ENCODE peak calls at places on chromosomes 3 and 15, in nine cellular contexts. One of them, this sample, is unnamed.

GRCh38 chr3:148718982-148719862 is 21.5 kb downstream of the AGTR1 start:
- DNase-seq in NCI-H510A treated with DMSO at 0.1 percent for 48 hours: peak
- DNase-seq in naive thymus-derived CD8-positive, alpha-beta T cell: no peak
- DNase-seq in C1 segment of cervical spinal cord: no peak
- DNase-seq in H54: no peak
- DNase-seq in epithelial cell of esophagus: peak
- DNase-seq in ELF-1: peak
- DNase-seq in non-pigmented ciliary epithelial cell: no peak
- DNase-seq in sciatic nerve: no peak
- DNase-seq in this sample: no peak

GRCh38 chr15:75598361-75598760 is 19.2 kb upstream of the PTPN9 start:
- DNase-seq in H54: no peak
- DNase-seq in non-pigmented ciliary epithelial cell: no peak
- DNase-seq in epithelial cell of esophagus: no peak
- DNase-seq in naive thymus-derived CD8-positive, alpha-beta T cell: no peak
- DNase-seq in ELF-1: no peak
- DNase-seq in C1 segment of cervical spinal cord: no peak
- DNase-seq in sciatic nerve: no peak
- DNase-seq in NCI-H510A treated with DMSO at 0.1 percent for 48 hours: no peak
- DNase-seq in this sample: no peak

GRCh38 chr3:52503788-52504424 is 8.8 kb downstream of the STAB1 start:
- DNase-seq in non-pigmented ciliary epithelial cell: no peak
- DNase-seq in H54: no peak
- DNase-seq in naive thymus-derived CD8-positive, alpha-beta T cell: no peak
- DNase-seq in NCI-H510A treated with DMSO at 0.1 percent for 48 hours: peak
- DNase-seq in epithelial cell of esophagus: no peak
- DNase-seq in ELF-1: no peak
- DNase-seq in C1 segment of cervical spinal cord: no peak
- DNase-seq in sciatic nerve: no peak
- DNase-seq in this sample: no peak

GRCh38 chr15:38458646-38459045 is 4.7 kb downstream of the FAM98B start:
- DNase-seq in H54: no peak
- DNase-seq in C1 segment of cervical spinal cord: no peak
- DNase-seq in sciatic nerve: no peak
- DNase-seq in ELF-1: no peak
- DNase-seq in NCI-H510A treated with DMSO at 0.1 percent for 48 hours: no peak
- DNase-seq in non-pigmented ciliary epithelial cell: no peak
- DNase-seq in epithelial cell of esophagus: no peak
- DNase-seq in naive thymus-derived CD8-positive, alpha-beta T cell: no peak
- DNase-seq in this sample: no peak

GRCh38 chr3:3798641-3799113 is 554 bp upstream of the LRRN1 start:
- DNase-seq in NCI-H510A treated with DMSO at 0.1 percent for 48 hours: peak
- DNase-seq in sciatic nerve: no peak
- DNase-seq in epithelial cell of esophagus: no peak
- DNase-seq in C1 segment of cervical spinal cord: peak
- DNase-seq in naive thymus-derived CD8-positive, alpha-beta T cell: peak
- DNase-seq in non-pigmented ciliary epithelial cell: no peak
- DNase-seq in ELF-1: peak
- DNase-seq in H54: no peak
- DNase-seq in this sample: no peak

GRCh38 chr3:171407746-171408145 is 52.5 kb downstream of the TNIK start:
- DNase-seq in non-pigmented ciliary epithelial cell: no peak
- DNase-seq in ELF-1: no peak
- DNase-seq in epithelial cell of esophagus: peak
- DNase-seq in NCI-H510A treated with DMSO at 0.1 percent for 48 hours: no peak
- DNase-seq in C1 segment of cervical spinal cord: no peak
- DNase-seq in H54: peak
- DNase-seq in naive thymus-derived CD8-positive, alpha-beta T cell: no peak
- DNase-seq in sciatic nerve: no peak
- DNase-seq in this sample: no peak

GRCh38 chr3:64728428-64728827 is 40.6 kb upstream of the ADAMTS9 start:
- DNase-seq in H54: no peak
- DNase-seq in epithelial cell of esophagus: no peak
- DNase-seq in sciatic nerve: no peak
- DNase-seq in NCI-H510A treated with DMSO at 0.1 percent for 48 hours: no peak
- DNase-seq in naive thymus-derived CD8-positive, alpha-beta T cell: no peak
- DNase-seq in ELF-1: no peak
- DNase-seq in C1 segment of cervical spinal cord: no peak
- DNase-seq in non-pigmented ciliary epithelial cell: no peak
- DNase-seq in this sample: no peak

GRCh38 chr15:63060699-63061098 is 18.2 kb downstream of the TPM1 start:
- DNase-seq in NCI-H510A treated with DMSO at 0.1 percent for 48 hours: no peak
- DNase-seq in ELF-1: peak
- DNase-seq in non-pigmented ciliary epithelial cell: no peak
- DNase-seq in naive thymus-derived CD8-positive, alpha-beta T cell: no peak
- DNase-seq in H54: no peak
- DNase-seq in sciatic nerve: no peak
- DNase-seq in epithelial cell of esophagus: no peak
- DNase-seq in C1 segment of cervical spinal cord: no peak
- DNase-seq in this sample: no peak

GRCh38 chr3:119538772-119539171 is 20.6 kb downstream of the CD80 start:
- DNase-seq in NCI-H510A treated with DMSO at 0.1 percent for 48 hours: no peak
- DNase-seq in sciatic nerve: no peak
- DNase-seq in C1 segment of cervical spinal cord: no peak
- DNase-seq in non-pigmented ciliary epithelial cell: no peak
- DNase-seq in ELF-1: no peak
- DNase-seq in H54: no peak
- DNase-seq in epithelial cell of esophagus: no peak
- DNase-seq in naive thymus-derived CD8-positive, alpha-beta T cell: no peak
- DNase-seq in this sample: no peak

GRCh38 chr3:130773371-130773770 is 26.7 kb upstream of the PIK3R4 start:
- DNase-seq in H54: no peak
- DNase-seq in ELF-1: no peak
- DNase-seq in non-pigmented ciliary epithelial cell: no peak
- DNase-seq in epithelial cell of esophagus: no peak
- DNase-seq in naive thymus-derived CD8-positive, alpha-beta T cell: no peak
- DNase-seq in sciatic nerve: no peak
- DNase-seq in NCI-H510A treated with DMSO at 0.1 percent for 48 hours: no peak
- DNase-seq in C1 segment of cervical spinal cord: no peak
- DNase-seq in this sample: no peak

GRCh38 chr3:42097166-42097946 is 6.2 kb downstream of the TRAK1 start:
- DNase-seq in sciatic nerve: no peak
- DNase-seq in naive thymus-derived CD8-positive, alpha-beta T cell: no peak
- DNase-seq in non-pigmented ciliary epithelial cell: peak
- DNase-seq in ELF-1: no peak
- DNase-seq in H54: no peak
- DNase-seq in epithelial cell of esophagus: peak
- DNase-seq in NCI-H510A treated with DMSO at 0.1 percent for 48 hours: no peak
- DNase-seq in C1 segment of cervical spinal cord: no peak
- DNase-seq in this sample: no peak

GRCh38 chr3:98778852-98779379 is 15.8 kb downstream of the ST3GAL6 start:
- DNase-seq in non-pigmented ciliary epithelial cell: peak
- DNase-seq in naive thymus-derived CD8-positive, alpha-beta T cell: no peak
- DNase-seq in sciatic nerve: no peak
- DNase-seq in epithelial cell of esophagus: peak
- DNase-seq in NCI-H510A treated with DMSO at 0.1 percent for 48 hours: no peak
- DNase-seq in C1 segment of cervical spinal cord: no peak
- DNase-seq in H54: peak
- DNase-seq in ELF-1: no peak
- DNase-seq in this sample: no peak

GRCh38 chr3:133289322-133289721 is 110.5 kb upstream of the BFSP2 start:
- DNase-seq in C1 segment of cervical spinal cord: no peak
- DNase-seq in ELF-1: no peak
- DNase-seq in epithelial cell of esophagus: no peak
- DNase-seq in sciatic nerve: no peak
- DNase-seq in H54: no peak
- DNase-seq in NCI-H510A treated with DMSO at 0.1 percent for 48 hours: no peak
- DNase-seq in naive thymus-derived CD8-positive, alpha-beta T cell: no peak
- DNase-seq in non-pigmented ciliary epithelial cell: no peak
- DNase-seq in this sample: no peak

GRCh38 chr15:51888593-51889195 is 59.2 kb downstream of the TMOD3 start:
- DNase-seq in H54: no peak
- DNase-seq in epithelial cell of esophagus: peak
- DNase-seq in sciatic nerve: no peak
- DNase-seq in NCI-H510A treated with DMSO at 0.1 percent for 48 hours: no peak
- DNase-seq in naive thymus-derived CD8-positive, alpha-beta T cell: peak
- DNase-seq in ELF-1: no peak
- DNase-seq in C1 segment of cervical spinal cord: no peak
- DNase-seq in non-pigmented ciliary epithelial cell: no peak
- DNase-seq in this sample: no peak

GRCh38 chr3:30174357-30174756 is 432.0 kb upstream of the TGFBR2 start:
- DNase-seq in sciatic nerve: no peak
- DNase-seq in naive thymus-derived CD8-positive, alpha-beta T cell: no peak
- DNase-seq in H54: no peak
- DNase-seq in non-pigmented ciliary epithelial cell: no peak
- DNase-seq in NCI-H510A treated with DMSO at 0.1 percent for 48 hours: no peak
- DNase-seq in epithelial cell of esophagus: no peak
- DNase-seq in ELF-1: no peak
- DNase-seq in C1 segment of cervical spinal cord: no peak
- DNase-seq in this sample: no peak

GRCh38 chr3:13832130-13832529 is 47.7 kb downstream of the WNT7A start:
- DNase-seq in H54: no peak
- DNase-seq in naive thymus-derived CD8-positive, alpha-beta T cell: no peak
- DNase-seq in non-pigmented ciliary epithelial cell: no peak
- DNase-seq in ELF-1: no peak
- DNase-seq in C1 segment of cervical spinal cord: no peak
- DNase-seq in NCI-H510A treated with DMSO at 0.1 percent for 48 hours: no peak
- DNase-seq in sciatic nerve: no peak
- DNase-seq in epithelial cell of esophagus: no peak
- DNase-seq in this sample: no peak

GRCh38 chr3:156675744-156676466 is 1.5 kb downstream of the TIPARP start:
- DNase-seq in epithelial cell of esophagus: peak
- DNase-seq in sciatic nerve: peak
- DNase-seq in NCI-H510A treated with DMSO at 0.1 percent for 48 hours: peak
- DNase-seq in non-pigmented ciliary epithelial cell: peak
- DNase-seq in ELF-1: peak
- DNase-seq in H54: no peak
- DNase-seq in C1 segment of cervical spinal cord: no peak
- DNase-seq in naive thymus-derived CD8-positive, alpha-beta T cell: peak
- DNase-seq in this sample: no peak

GRCh38 chr15:69573815-69574472 is 121.3 kb downstream of the RPLP1 start:
- DNase-seq in NCI-H510A treated with DMSO at 0.1 percent for 48 hours: no peak
- DNase-seq in H54: no peak
- DNase-seq in epithelial cell of esophagus: peak
- DNase-seq in C1 segment of cervical spinal cord: no peak
- DNase-seq in sciatic nerve: no peak
- DNase-seq in ELF-1: no peak
- DNase-seq in non-pigmented ciliary epithelial cell: no peak
- DNase-seq in naive thymus-derived CD8-positive, alpha-beta T cell: no peak
- DNase-seq in this sample: no peak